ENCODE peak calls at places on chromosomes 2 and 18, in six cellular contexts. L is AG09319, Z is NCI-H1105 treated with DMSO at 0.1 percent for 48 hours, R is right atrium auricular region, J is small intestine, P is GF-D8. X is an unnamed sample.

GRCh38 chr2:54824582-54824981 is 101.1 kb downstream of the EML6 start:
- DNase-seq in L (no peak), P (no peak), R (no peak), Z (no peak), J (no peak), X (no peak)

GRCh38 chr2:241676665-241677064 is 9.9 kb downstream of the DTYMK start:
- DNase-seq in R (no peak), L (no peak), P (no peak), J (no peak), Z (no peak), X (no peak)

GRCh38 chr18:7523772-7524171 is 43.3 kb upstream of the PTPRM start:
- DNase-seq in R (no peak), P (no peak), Z (no peak), J (no peak), L (no peak), X (no peak)

GRCh38 chr2:143930891-143931290 is 589.0 kb downstream of the ZEB2 start:
- DNase-seq in L (no peak), J (no peak), R (no peak), P (no peak), Z (no peak), X (no peak)

GRCh38 chr2:231674587-231675334 is 33.6 kb upstream of the PTMA start:
- DNase-seq in R (peak), L (no peak), P (peak), Z (no peak), J (peak), X (peak)

GRCh38 chr2:7013761-7014160 is 96.5 kb downstream of the RNF144A start:
- DNase-seq in L (no peak), P (no peak), J (no peak), Z (no peak), R (no peak), X (no peak)

GRCh38 chr2:33216508-33217182 is 259.8 kb upstream of the RASGRP3 start:
- DNase-seq in P (no peak), J (no peak), Z (no peak), R (peak), L (no peak), X (no peak)

GRCh38 chr2:135826561-135826960 is 10.4 kb downstream of the LCT start:
- DNase-seq in J (no peak), R (no peak), L (no peak), Z (no peak), P (no peak), X (no peak)

GRCh38 chr2:240922982-240923537 is 16.9 kb downstream of the CROCC2 start:
- DNase-seq in R (peak), Z (no peak), J (no peak), P (no peak), L (no peak), X (no peak)

GRCh38 chr2:120238728-120239487 is 13.7 kb upstream of the RALB start:
- DNase-seq in R (no peak), J (peak), L (no peak), P (no peak), Z (no peak), X (no peak)

GRCh38 chr2:146461068-146461467 is 1383.8 kb upstream of the ACVR2A start:
- DNase-seq in L (no peak), J (no peak), Z (no peak), P (no peak), R (no peak), X (no peak)

GRCh38 chr18:48405108-48405507 is 4.1 kb downstream of the ZBTB7C start:
- DNase-seq in P (no peak), Z (no peak), R (no peak), L (no peak), J (no peak), X (no peak)

GRCh38 chr2:20578895-20579825 is 71.7 kb downstream of the HS1BP3 start:
- DNase-seq in L (peak), J (peak), P (no peak), Z (no peak), R (peak), X (no peak)

GRCh38 chr2:61658841-61659780 is 121.0 kb upstream of the XPO1 start:
- DNase-seq in J (peak), P (peak), L (no peak), Z (no peak), R (no peak), X (peak)

GRCh38 chr18:832085-832681 is 20.1 kb upstream of the YES1 start:
- DNase-seq in J (peak), R (no peak), P (no peak), Z (peak), L (no peak), X (peak)

GRCh38 chr2:232129483-232129882 is 168.0 kb downstream of the DIS3L2 start:
- DNase-seq in Z (no peak), J (no peak), L (no peak), R (no peak), P (no peak), X (no peak)

GRCh38 chr18:46071894-46072867 is at the start of gene PSTPIP2:
- DNase-seq in Z (peak), P (peak), R (no peak), L (peak), J (peak), X (no peak)